ENCODE peak calls at places on chromosomes 1 and 21, in eight cellular contexts. One of them, this sample, is unnamed.

GRCh38 chr1:29669912-29670311 is 433.6 kb downstream of the PTPRU start:
- DNase-seq in A549: no peak
- DNase-seq in foreskin keratinocyte: no peak
- DNase-seq in lower leg skin: no peak
- DNase-seq in activated B cell treated with CpG ODN at 0.5 μM for 24 hours: no peak
- DNase-seq in fibroblast of lung: no peak
- DNase-seq in PC-9: no peak
- DNase-seq in dorsolateral prefrontal cortex: no peak
- DNase-seq in this sample: no peak

GRCh38 chr1:100538935-100539835 is 1.2 kb downstream of the GPR88 start:
- DNase-seq in A549: peak
- DNase-seq in foreskin keratinocyte: peak
- DNase-seq in lower leg skin: no peak
- DNase-seq in activated B cell treated with CpG ODN at 0.5 μM for 24 hours: no peak
- DNase-seq in fibroblast of lung: no peak
- DNase-seq in PC-9: no peak
- DNase-seq in dorsolateral prefrontal cortex: peak
- DNase-seq in this sample: no peak

GRCh38 chr1:99269321-99269720 is 5.0 kb downstream of the PLPPR4 start:
- DNase-seq in A549: no peak
- DNase-seq in foreskin keratinocyte: no peak
- DNase-seq in lower leg skin: no peak
- DNase-seq in activated B cell treated with CpG ODN at 0.5 μM for 24 hours: no peak
- DNase-seq in fibroblast of lung: no peak
- DNase-seq in PC-9: no peak
- DNase-seq in dorsolateral prefrontal cortex: no peak
- DNase-seq in this sample: no peak

GRCh38 chr1:32215629-32216505 is 6.3 kb downstream of the TMEM234 start:
- DNase-seq in A549: peak
- DNase-seq in foreskin keratinocyte: peak
- DNase-seq in lower leg skin: no peak
- DNase-seq in activated B cell treated with CpG ODN at 0.5 μM for 24 hours: no peak
- DNase-seq in fibroblast of lung: peak
- DNase-seq in PC-9: no peak
- DNase-seq in dorsolateral prefrontal cortex: peak
- DNase-seq in this sample: no peak

GRCh38 chr1:201311356-201312011 is 28.2 kb downstream of the PKP1 start:
- DNase-seq in A549: no peak
- DNase-seq in foreskin keratinocyte: peak
- DNase-seq in lower leg skin: peak
- DNase-seq in activated B cell treated with CpG ODN at 0.5 μM for 24 hours: no peak
- DNase-seq in fibroblast of lung: no peak
- DNase-seq in PC-9: no peak
- DNase-seq in dorsolateral prefrontal cortex: no peak
- DNase-seq in this sample: peak

GRCh38 chr1:221575605-221576004 is 166.3 kb downstream of the DUSP10 start:
- DNase-seq in A549: no peak
- DNase-seq in foreskin keratinocyte: no peak
- DNase-seq in lower leg skin: no peak
- DNase-seq in activated B cell treated with CpG ODN at 0.5 μM for 24 hours: no peak
- DNase-seq in fibroblast of lung: peak
- DNase-seq in PC-9: no peak
- DNase-seq in dorsolateral prefrontal cortex: no peak
- DNase-seq in this sample: no peak

GRCh38 chr1:23452011-23452411 is 27.5 kb upstream of the TCEA3 start:
- DNase-seq in A549: no peak
- DNase-seq in foreskin keratinocyte: peak
- DNase-seq in lower leg skin: peak
- DNase-seq in activated B cell treated with CpG ODN at 0.5 μM for 24 hours: no peak
- DNase-seq in fibroblast of lung: peak
- DNase-seq in PC-9: peak
- DNase-seq in dorsolateral prefrontal cortex: no peak
- DNase-seq in this sample: no peak

GRCh38 chr1:31308036-31308435 is 11.2 kb downstream of the ZCCHC17 start:
- DNase-seq in A549: no peak
- DNase-seq in foreskin keratinocyte: no peak
- DNase-seq in lower leg skin: no peak
- DNase-seq in activated B cell treated with CpG ODN at 0.5 μM for 24 hours: no peak
- DNase-seq in fibroblast of lung: no peak
- DNase-seq in PC-9: no peak
- DNase-seq in dorsolateral prefrontal cortex: no peak
- DNase-seq in this sample: no peak

GRCh38 chr21:29245104-29245643 is 53.5 kb upstream of the BACH1 start:
- DNase-seq in A549: no peak
- DNase-seq in foreskin keratinocyte: peak
- DNase-seq in lower leg skin: no peak
- DNase-seq in activated B cell treated with CpG ODN at 0.5 μM for 24 hours: no peak
- DNase-seq in fibroblast of lung: no peak
- DNase-seq in PC-9: no peak
- DNase-seq in dorsolateral prefrontal cortex: no peak
- DNase-seq in this sample: no peak

GRCh38 chr1:95095833-95096217 is 21.3 kb upstream of the TLCD4 start:
- DNase-seq in A549: peak
- DNase-seq in foreskin keratinocyte: no peak
- DNase-seq in lower leg skin: no peak
- DNase-seq in activated B cell treated with CpG ODN at 0.5 μM for 24 hours: no peak
- DNase-seq in fibroblast of lung: peak
- DNase-seq in PC-9: peak
- DNase-seq in dorsolateral prefrontal cortex: no peak
- DNase-seq in this sample: no peak

GRCh38 chr1:207659545-207660148 is 14.7 kb downstream of the CR1L start:
- DNase-seq in A549: no peak
- DNase-seq in foreskin keratinocyte: no peak
- DNase-seq in lower leg skin: no peak
- DNase-seq in activated B cell treated with CpG ODN at 0.5 μM for 24 hours: no peak
- DNase-seq in fibroblast of lung: no peak
- DNase-seq in PC-9: no peak
- DNase-seq in dorsolateral prefrontal cortex: no peak
- DNase-seq in this sample: no peak

GRCh38 chr1:15243275-15244043 is 3.6 kb upstream of the FHAD1 start:
- DNase-seq in A549: no peak
- DNase-seq in foreskin keratinocyte: no peak
- DNase-seq in lower leg skin: no peak
- DNase-seq in activated B cell treated with CpG ODN at 0.5 μM for 24 hours: no peak
- DNase-seq in fibroblast of lung: no peak
- DNase-seq in PC-9: no peak
- DNase-seq in dorsolateral prefrontal cortex: no peak
- DNase-seq in this sample: no peak

GRCh38 chr1:157700305-157700704 is 264 bp downstream of the FCRL3 start:
- DNase-seq in A549: no peak
- DNase-seq in foreskin keratinocyte: no peak
- DNase-seq in lower leg skin: no peak
- DNase-seq in activated B cell treated with CpG ODN at 0.5 μM for 24 hours: no peak
- DNase-seq in fibroblast of lung: no peak
- DNase-seq in PC-9: no peak
- DNase-seq in dorsolateral prefrontal cortex: no peak
- DNase-seq in this sample: no peak

GRCh38 chr1:165073402-165074007 is 283.0 kb downstream of the LMX1A start:
- DNase-seq in A549: peak
- DNase-seq in foreskin keratinocyte: peak
- DNase-seq in lower leg skin: no peak
- DNase-seq in activated B cell treated with CpG ODN at 0.5 μM for 24 hours: no peak
- DNase-seq in fibroblast of lung: peak
- DNase-seq in PC-9: peak
- DNase-seq in dorsolateral prefrontal cortex: no peak
- DNase-seq in this sample: no peak

GRCh38 chr1:87203890-87204289 is 124.8 kb upstream of the LMO4 start:
- DNase-seq in A549: no peak
- DNase-seq in foreskin keratinocyte: peak
- DNase-seq in lower leg skin: no peak
- DNase-seq in activated B cell treated with CpG ODN at 0.5 μM for 24 hours: no peak
- DNase-seq in fibroblast of lung: peak
- DNase-seq in PC-9: peak
- DNase-seq in dorsolateral prefrontal cortex: no peak
- DNase-seq in this sample: no peak

GRCh38 chr1:202130275-202130646 is 7.5 kb downstream of the GPR37L1 start:
- DNase-seq in A549: no peak
- DNase-seq in foreskin keratinocyte: no peak
- DNase-seq in lower leg skin: no peak
- DNase-seq in activated B cell treated with CpG ODN at 0.5 μM for 24 hours: no peak
- DNase-seq in fibroblast of lung: no peak
- DNase-seq in PC-9: no peak
- DNase-seq in dorsolateral prefrontal cortex: peak
- DNase-seq in this sample: no peak

GRCh38 chr1:151011154-151011850 is 3.1 kb downstream of the PRUNE1 start:
- DNase-seq in A549: no peak
- DNase-seq in foreskin keratinocyte: no peak
- DNase-seq in lower leg skin: no peak
- DNase-seq in activated B cell treated with CpG ODN at 0.5 μM for 24 hours: no peak
- DNase-seq in fibroblast of lung: no peak
- DNase-seq in PC-9: no peak
- DNase-seq in dorsolateral prefrontal cortex: no peak
- DNase-seq in this sample: no peak

GRCh38 chr1:115227683-115228082 is 110.4 kb downstream of the NGF start:
- DNase-seq in A549: no peak
- DNase-seq in foreskin keratinocyte: peak
- DNase-seq in lower leg skin: no peak
- DNase-seq in activated B cell treated with CpG ODN at 0.5 μM for 24 hours: no peak
- DNase-seq in fibroblast of lung: peak
- DNase-seq in PC-9: no peak
- DNase-seq in dorsolateral prefrontal cortex: no peak
- DNase-seq in this sample: no peak

GRCh38 chr1:211724711-211725196 is 49.3 kb upstream of the NEK2 start:
- DNase-seq in A549: no peak
- DNase-seq in foreskin keratinocyte: no peak
- DNase-seq in lower leg skin: no peak
- DNase-seq in activated B cell treated with CpG ODN at 0.5 μM for 24 hours: no peak
- DNase-seq in fibroblast of lung: no peak
- DNase-seq in PC-9: no peak
- DNase-seq in dorsolateral prefrontal cortex: no peak
- DNase-seq in this sample: no peak

GRCh38 chr1:17244826-17245740 is 3.8 kb upstream of the PADI3 start:
- DNase-seq in A549: no peak
- DNase-seq in foreskin keratinocyte: peak
- DNase-seq in lower leg skin: no peak
- DNase-seq in activated B cell treated with CpG ODN at 0.5 μM for 24 hours: no peak
- DNase-seq in fibroblast of lung: no peak
- DNase-seq in PC-9: no peak
- DNase-seq in dorsolateral prefrontal cortex: no peak
- DNase-seq in this sample: no peak

GRCh38 chr1:17250601-17251000 is 1.7 kb downstream of the PADI3 start:
- DNase-seq in A549: peak
- DNase-seq in foreskin keratinocyte: peak
- DNase-seq in lower leg skin: no peak
- DNase-seq in activated B cell treated with CpG ODN at 0.5 μM for 24 hours: no peak
- DNase-seq in fibroblast of lung: no peak
- DNase-seq in PC-9: peak
- DNase-seq in dorsolateral prefrontal cortex: no peak
- DNase-seq in this sample: no peak

GRCh38 chr1:17248781-17249180 is at the start of gene PADI3:
- DNase-seq in A549: no peak
- DNase-seq in foreskin keratinocyte: no peak
- DNase-seq in lower leg skin: no peak
- DNase-seq in activated B cell treated with CpG ODN at 0.5 μM for 24 hours: no peak
- DNase-seq in fibroblast of lung: no peak
- DNase-seq in PC-9: no peak
- DNase-seq in dorsolateral prefrontal cortex: no peak
- DNase-seq in this sample: no peak

GRCh38 chr1:17243274-17243673 is 5.6 kb upstream of the PADI3 start:
- DNase-seq in A549: no peak
- DNase-seq in foreskin keratinocyte: no peak
- DNase-seq in lower leg skin: no peak
- DNase-seq in activated B cell treated with CpG ODN at 0.5 μM for 24 hours: no peak
- DNase-seq in fibroblast of lung: no peak
- DNase-seq in PC-9: no peak
- DNase-seq in dorsolateral prefrontal cortex: no peak
- DNase-seq in this sample: no peak

DNA sequence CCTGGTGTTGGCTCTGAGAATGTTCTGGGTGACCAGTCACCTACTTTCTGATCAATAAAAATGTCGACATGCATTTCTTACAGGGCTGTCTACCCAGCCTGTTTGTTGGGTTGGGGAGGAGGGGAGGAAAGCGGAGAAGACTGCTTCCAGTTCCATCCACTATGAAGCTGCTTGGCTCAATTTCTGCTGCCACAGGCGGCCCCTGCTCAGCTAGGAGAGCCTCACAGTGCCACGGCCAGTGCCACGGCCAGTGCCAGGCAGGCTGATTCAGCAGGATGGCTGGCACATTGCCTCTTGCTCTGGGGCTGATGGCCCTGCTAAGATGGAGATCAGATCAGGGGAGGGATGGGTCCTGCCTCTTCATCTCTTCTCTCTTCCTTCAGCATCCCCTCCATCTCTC is 3.0 kb upstream of the PADI3 start:
- DNase-seq in A549: no peak
- DNase-seq in foreskin keratinocyte: no peak
- DNase-seq in lower leg skin: no peak
- DNase-seq in activated B cell treated with CpG ODN at 0.5 μM for 24 hours: no peak
- DNase-seq in fibroblast of lung: no peak
- DNase-seq in PC-9: peak
- DNase-seq in dorsolateral prefrontal cortex: no peak
- DNase-seq in this sample: no peak
- TF ChIP-seq CTCF in A549: no peak
- TF ChIP-seq CTCF in foreskin keratinocyte: no peak
- TF ChIP-seq CTCF in lower leg skin: no peak
- TF ChIP-seq CTCF in activated B cell treated with CpG ODN at 0.5 μM for 24 hours: no peak
- TF ChIP-seq CTCF in fibroblast of lung: no peak
- TF ChIP-seq CTCF in PC-9: no peak
- TF ChIP-seq CTCF in dorsolateral prefrontal cortex: no peak
- TF ChIP-seq CTCF in this sample: no peak

DNA sequence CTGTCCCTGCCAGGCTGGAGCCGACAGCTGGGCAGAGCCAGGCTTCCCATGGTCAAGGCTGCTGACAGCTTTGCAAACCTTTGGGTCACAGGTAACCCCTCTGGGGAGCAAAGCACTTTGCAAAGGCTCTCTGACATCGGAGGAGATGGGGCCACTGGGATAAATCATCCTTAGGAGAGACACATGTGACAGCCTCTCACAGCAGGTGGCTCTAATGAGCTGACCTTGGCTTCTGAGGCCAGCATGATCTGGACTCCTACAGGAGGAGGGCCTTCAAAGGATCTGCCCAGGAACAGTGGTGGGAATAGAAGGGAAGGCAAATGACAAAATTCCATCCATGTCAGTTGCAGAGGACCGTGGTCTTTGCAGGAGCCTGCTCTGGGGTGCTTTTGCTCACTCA is 136.8 kb upstream of the AJAP1 start:
- DNase-seq in A549: no peak
- DNase-seq in foreskin keratinocyte: no peak
- DNase-seq in lower leg skin: no peak
- DNase-seq in activated B cell treated with CpG ODN at 0.5 μM for 24 hours: no peak
- DNase-seq in fibroblast of lung: no peak
- DNase-seq in PC-9: no peak
- DNase-seq in dorsolateral prefrontal cortex: no peak
- DNase-seq in this sample: no peak
- TF ChIP-seq CTCF in A549: no peak
- TF ChIP-seq CTCF in foreskin keratinocyte: no peak
- TF ChIP-seq CTCF in lower leg skin: no peak
- TF ChIP-seq CTCF in activated B cell treated with CpG ODN at 0.5 μM for 24 hours: no peak
- TF ChIP-seq CTCF in fibroblast of lung: no peak
- TF ChIP-seq CTCF in PC-9: no peak
- TF ChIP-seq CTCF in dorsolateral prefrontal cortex: no peak
- TF ChIP-seq CTCF in this sample: no peak

GRCh38 chr1:9292361-9293240 is at the start of gene SPSB1:
- DNase-seq in A549: peak
- DNase-seq in foreskin keratinocyte: peak
- DNase-seq in lower leg skin: peak
- DNase-seq in activated B cell treated with CpG ODN at 0.5 μM for 24 hours: peak
- DNase-seq in fibroblast of lung: peak
- DNase-seq in PC-9: peak
- DNase-seq in dorsolateral prefrontal cortex: peak
- DNase-seq in this sample: no peak
- TF ChIP-seq CTCF in A549: no peak
- TF ChIP-seq CTCF in foreskin keratinocyte: no peak
- TF ChIP-seq CTCF in lower leg skin: no peak
- TF ChIP-seq CTCF in activated B cell treated with CpG ODN at 0.5 μM for 24 hours: no peak
- TF ChIP-seq CTCF in fibroblast of lung: no peak
- TF ChIP-seq CTCF in PC-9: no peak
- TF ChIP-seq CTCF in dorsolateral prefrontal cortex: no peak
- TF ChIP-seq CTCF in this sample: peak

GRCh38 chr1:167219646-167220536 is 795 bp upstream of the POU2F1 start:
- DNase-seq in A549: peak
- DNase-seq in foreskin keratinocyte: peak
- DNase-seq in lower leg skin: peak
- DNase-seq in activated B cell treated with CpG ODN at 0.5 μM for 24 hours: peak
- DNase-seq in fibroblast of lung: peak
- DNase-seq in PC-9: peak
- DNase-seq in dorsolateral prefrontal cortex: peak
- DNase-seq in this sample: peak
- TF ChIP-seq CTCF in A549: no peak
- TF ChIP-seq CTCF in foreskin keratinocyte: peak
- TF ChIP-seq CTCF in lower leg skin: no peak
- TF ChIP-seq CTCF in activated B cell treated with CpG ODN at 0.5 μM for 24 hours: no peak
- TF ChIP-seq CTCF in fibroblast of lung: peak
- TF ChIP-seq CTCF in PC-9: no peak
- TF ChIP-seq CTCF in dorsolateral prefrontal cortex: no peak
- TF ChIP-seq CTCF in this sample: no peak